ENCODE peak calls at places on chromosome 19, in five cellular contexts. H is NCI-H1417 treated with DMSO at 0.1 percent for 48 hours, C is lung, T is NCI-H1105 treated with DMSO at 0.1 percent for 48 hours, X is T-helper 9 cell. E is an unnamed sample.

GRCh38 chr19:14561832-14562351 is 10.0 kb downstream of the NDUFB7 start:
- DNase-seq in H (no peak), C (no peak), T (no peak), X (no peak), E (no peak)

GRCh38 chr19:3458595-3459284 is 21.6 kb downstream of the SMIM24 start:
- DNase-seq in H (no peak), C (no peak), T (no peak), X (no peak), E (no peak)

GRCh38 chr19:18408053-18408476 is 10.6 kb upstream of the LRRC25 start:
- DNase-seq in H (no peak), C (no peak), T (no peak), X (no peak), E (no peak)

GRCh38 chr19:29666634-29667389 is 1.6 kb downstream of the PLEKHF1 start:
- DNase-seq in H (no peak), C (no peak), T (no peak), X (no peak), E (no peak)

GRCh38 chr19:485583-486236 is 10.6 kb upstream of the MADCAM1 start:
- DNase-seq in H (peak), C (no peak), T (peak), X (no peak), E (peak)

GRCh38 chr19:47765522-47766358 is 12.8 kb upstream of the SELENOW start:
- DNase-seq in H (no peak), C (peak), T (peak), X (peak), E (peak)

GRCh38 chr19:3443840-3444694 is 36.3 kb downstream of the SMIM24 start:
- DNase-seq in H (no peak), C (no peak), T (no peak), X (no peak), E (no peak)

GRCh38 chr19:44925114-44925891 is 10.9 kb downstream of the APOC1 start:
- DNase-seq in H (no peak), C (peak), T (no peak), X (no peak), E (no peak)

GRCh38 chr19:13788991-13789390 is 6.3 kb upstream of the ZSWIM4 start:
- DNase-seq in H (no peak), C (no peak), T (no peak), X (no peak), E (no peak)

GRCh38 chr19:33472696-33473624 is 48.6 kb downstream of the PEPD start:
- DNase-seq in H (no peak), C (no peak), T (no peak), X (no peak), E (peak)

GRCh38 chr19:1646931-1647663 is 5.3 kb downstream of the TCF3 start:
- DNase-seq in H (no peak), C (no peak), T (no peak), X (no peak), E (no peak)

GRCh38 chr19:17522988-17523872 is 11.8 kb downstream of the PGLS start:
- DNase-seq in H (no peak), C (peak), T (no peak), X (no peak), E (no peak)

E was measured in T1000.